ENCODE peak calls at places on chromosomes 11 and 22, in eight cellular contexts. I is gastrocnemius medialis, G is breast epithelium, K is IMR-90, O is HCT116, W is body of pancreas, J is GM12878, N is transverse colon. L is an unnamed sample. For H3K27me3, the result is how much of the 10 kb centered on the place peaks cover.

GRCh38 chr11:133903056-133903455 is 53.7 kb downstream of the IGSF9B start:
- DNase-seq in N (no peak), I (no peak), G (no peak), J (no peak), W (no peak), K (no peak), O (no peak), L (no peak)

GRCh38 chr11:76605338-76606074 is 65.0 kb downstream of the LRRC32 start:
- DNase-seq in G (peak), I (no peak), O (no peak), K (no peak), N (no peak), J (no peak), W (no peak), L (peak)

GRCh38 chr11:9203715-9204311 is 61.3 kb downstream of the DENND5A start:
- DNase-seq in K (no peak), O (no peak), G (no peak), W (no peak), J (no peak), I (no peak), N (no peak), L (no peak)

GRCh38 chr11:86551286-86551685 is 121.1 kb downstream of the ME3 start:
- DNase-seq in G (no peak), J (peak), W (no peak), I (no peak), N (no peak), O (no peak), K (peak), L (no peak)

GRCh38 chr11:79076526-79077115 is 364.2 kb downstream of the TENM4 start:
- DNase-seq in O (peak), N (peak), I (no peak), K (no peak), J (no peak), W (peak), G (no peak), L (peak)

GRCh38 chr22:25564320-25564978 is at the start of gene GRK3:
- DNase-seq in W (peak), G (peak), I (peak), J (no peak), K (peak), N (peak), O (peak), L (peak)

GRCh38 chr11:69131644-69132300 is 24.0 kb upstream of the SMIM38 start:
- DNase-seq in K (peak), G (peak), O (peak), N (peak), J (no peak), I (no peak), W (peak), L (peak)

GRCh38 chr11:8298801-8299786 is 35.4 kb upstream of the LMO1 start:
- DNase-seq in I (no peak), O (no peak), N (no peak), K (no peak), J (no peak), W (no peak), G (no peak), L (peak)

GRCh38 chr22:31363885-31364284 is 17.7 kb upstream of the PATZ1 start:
- DNase-seq in W (no peak), O (no peak), G (no peak), I (no peak), K (no peak), N (no peak), J (no peak), L (no peak)

GRCh38 chr11:129285387-129285786 is 90.3 kb upstream of the BARX2 start:
- DNase-seq in I (no peak), K (no peak), J (no peak), G (no peak), O (no peak), W (no peak), N (no peak), L (no peak)

GRCh38 chr11:5631426-5631825 is 6.6 kb downstream of the TRIM34 start:
- DNase-seq in G (no peak), N (no peak), J (no peak), O (no peak), I (no peak), W (no peak), K (no peak), L (no peak)

GRCh38 chr11:415640-416041 is 842 bp upstream of the SIGIRR start:
- DNase-seq in O (no peak), J (no peak), N (peak), I (no peak), G (no peak), W (no peak), K (no peak), L (no peak)

GRCh38 chr11:111846063-111846462 is 25.3 kb downstream of the ALG9 start:
- DNase-seq in W (no peak), K (peak), G (no peak), O (no peak), N (no peak), I (no peak), J (no peak), L (no peak)

GRCh38 chr22:46992121-46992731 is 229.8 kb downstream of the TBC1D22A start:
- DNase-seq in J (no peak), W (no peak), I (no peak), G (no peak), K (no peak), N (no peak), O (no peak), L (no peak)

GRCh38 chr11:116452447-116452846 is 320.3 kb downstream of the BUD13 start:
- DNase-seq in N (no peak), O (no peak), K (no peak), I (no peak), J (no peak), G (no peak), W (no peak), L (no peak)

GRCh38 chr11:73760066-73760679 is 701 bp downstream of the RAB6A start:
- DNase-seq in W (peak), I (peak), N (peak), G (peak), K (peak), J (no peak), O (no peak), L (no peak)

GRCh38 chr11:111283945-111284481 is 14.3 kb upstream of the POU2AF3 start:
- DNase-seq in W (no peak), O (no peak), G (no peak), I (peak), K (peak), J (no peak), N (peak), L (peak)

GRCh38 chr11:12701815-12702214 is 27.6 kb downstream of the TEAD1 start:
- DNase-seq in J (no peak), N (no peak), G (no peak), K (no peak), I (no peak), O (no peak), W (no peak), L (no peak)

GRCh38 chr11:102026217-102026616 is 21.0 kb upstream of the CFAP300 start:
- DNase-seq in K (no peak), J (no peak), G (no peak), O (no peak), I (no peak), N (no peak), W (no peak), L (no peak)

GRCh38 chr11:111941963-111942362 is 4.8 kb downstream of the DIXDC1 start:
- DNase-seq in G (no peak), I (peak), O (no peak), K (no peak), N (no peak), J (no peak), W (no peak), L (no peak)

GRCh38 chr11:27839226-27839913 is 139.1 kb upstream of the BDNF start:
- DNase-seq in W (no peak), K (peak), O (no peak), I (no peak), G (no peak), N (no peak), J (no peak), L (no peak)

GRCh38 chr11:31819533-31820437 is 8.7 kb upstream of the PAX6 start:
- DNase-seq in K (no peak), G (no peak), O (no peak), I (no peak), J (no peak), W (no peak), N (no peak), L (no peak)

GRCh38 chr11:102138677-102139076 is 28.4 kb downstream of the YAP1 start:
- DNase-seq in O (no peak), G (no peak), K (peak), N (no peak), J (no peak), I (no peak), W (no peak), L (no peak)

GRCh38 chr11:123122341-123122740 is 60.4 kb upstream of the HSPA8 start:
- DNase-seq in O (no peak), N (peak), I (peak), J (no peak), G (peak), W (no peak), K (peak), L (no peak)

GRCh38 chr11:105960252-105961245 is 61.5 kb downstream of the MSANTD4 start:
- DNase-seq in K (no peak), N (no peak), I (no peak), J (no peak), W (no peak), O (no peak), G (no peak), L (no peak)

GRCh38 chr11:81420668-81421550 is 1312.8 kb downstream of the FAM181B start:
- DNase-seq in W (no peak), K (no peak), N (no peak), O (no peak), J (no peak), G (no peak), I (no peak), L (no peak)

GRCh38 chr11:12674936-12675696 is 895 bp downstream of the TEAD1 start:
- DNase-seq in O (no peak), G (peak), W (peak), K (no peak), J (no peak), I (no peak), N (no peak), L (peak)

GRCh38 chr11:108117746-108118371 is 3.5 kb upstream of the ACAT1 start:
- DNase-seq in I (no peak), W (no peak), J (no peak), K (peak), N (no peak), O (peak), G (no peak), L (no peak)

GRCh38 chr11:110797453-110797852 is 85.2 kb upstream of the ARHGAP20 start:
- DNase-seq in G (no peak), W (no peak), K (peak), N (peak), I (no peak), J (peak), O (no peak), L (no peak)

GRCh38 chr11:64372802-64373597 is 14.0 kb downstream of the RPS6KA4 start:
- DNase-seq in N (no peak), O (peak), I (no peak), W (no peak), K (no peak), J (no peak), G (no peak), L (no peak)
- TF ChIP-seq POLR2A in N (no peak), O (peak), I (no peak), W (no peak), K (no peak), J (peak), G (no peak), L (no peak)

DNA sequence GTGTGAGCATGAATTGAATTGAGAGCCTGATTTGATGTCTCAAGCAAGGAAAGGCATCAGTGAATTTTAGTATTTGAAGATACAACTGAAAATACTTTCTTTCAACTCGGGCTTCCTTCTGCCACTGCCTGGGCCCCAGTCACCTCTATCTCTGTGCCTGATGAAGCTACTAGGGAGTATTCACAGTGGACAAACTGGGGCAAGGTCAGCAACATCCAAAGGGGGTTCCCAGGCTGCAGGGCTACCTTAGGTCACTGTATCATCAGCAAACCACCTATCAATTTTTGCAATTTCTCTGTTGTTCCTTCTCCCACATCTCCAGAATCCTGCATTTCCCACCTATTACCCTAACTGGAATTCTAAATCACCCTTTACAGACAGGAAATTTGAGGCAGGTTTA is 10.2 kb downstream of the PRAME start:
- DNase-seq in G (no peak), J (no peak), I (no peak), W (no peak), N (no peak), O (no peak), K (no peak), L (no peak)
- H3K27me3 ChIP-seq in G (under half), J (under half), I (under half), W (under half), N (under half), O (under half), K (under half), L (under half)

DNA sequence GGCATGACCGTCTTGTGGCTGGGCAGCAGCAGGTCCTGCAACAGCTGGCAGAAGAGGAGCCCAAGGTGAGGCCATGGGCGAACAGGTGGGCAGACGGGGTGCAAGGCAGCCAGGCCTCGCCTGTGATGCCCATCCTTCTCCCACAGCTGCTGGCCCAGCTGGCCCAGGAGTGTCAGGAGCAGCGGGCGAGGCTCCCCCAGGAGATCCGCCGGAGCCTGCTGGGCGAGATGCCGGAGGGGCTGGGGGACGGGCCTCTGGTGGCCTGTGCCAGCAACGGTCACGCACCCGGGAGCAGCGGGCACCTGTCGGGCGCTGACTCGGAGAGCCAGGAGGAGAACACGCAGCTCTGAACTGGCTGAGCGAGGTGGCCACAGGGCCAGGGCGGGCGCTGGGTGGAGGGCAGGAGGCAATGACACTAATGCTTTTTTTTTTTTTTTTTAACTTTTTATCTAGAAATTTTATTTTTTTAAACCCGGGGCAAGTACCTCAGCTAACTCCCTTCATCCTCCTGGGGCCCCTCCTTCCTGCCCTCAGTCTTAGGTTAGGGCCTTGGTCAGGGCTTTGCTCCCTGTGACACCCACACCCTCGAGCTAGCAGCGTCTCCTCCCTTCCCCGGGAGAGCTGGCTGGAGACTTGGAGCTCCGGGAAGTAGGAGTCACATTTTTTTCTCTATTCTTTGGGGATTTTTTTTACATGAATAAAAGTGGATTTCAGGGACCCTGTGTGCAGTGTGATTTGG is 16.0 kb downstream of the PLCB3 start:
- DNase-seq in J (no peak), N (no peak), I (no peak), W (no peak), K (no peak), G (peak), O (no peak), L (peak)
- TF ChIP-seq POLR2A in J (no peak), N (no peak), I (no peak), W (no peak), K (no peak), G (no peak), O (no peak), L (no peak)

GRCh38 chr11:15602042-15602441 is 487.3 kb downstream of the INSC start:
- DNase-seq in K (no peak), J (no peak), N (no peak), W (no peak), G (no peak), O (no peak), I (no peak), L (no peak)
- H3K27me3 ChIP-seq in K (under half), J (under half), N (under half), W (under half), G (under half), O (under half), I (under half), L (under half)

L was measured in Peyer's patch.